ENCODE peak calls at places on chromosomes 5 and 9, in six cellular contexts. One of them, this sample, is unnamed.

GRCh38 chr9:120402741-120403542 is 177.0 kb downstream of the CDK5RAP2 start:
- DNase-seq in dorsolateral prefrontal cortex: no peak
- DNase-seq in foreskin fibroblast: peak
- DNase-seq in PC-3: peak
- DNase-seq in fibroblast of the aortic adventitia: peak
- DNase-seq in fibroblast of lung: peak
- DNase-seq in this sample: peak

GRCh38 chr5:126965061-126965475 is 65.3 kb downstream of the MARCHF3 start:
- DNase-seq in fibroblast of the aortic adventitia: peak
- DNase-seq in PC-3: peak
- DNase-seq in fibroblast of lung: peak
- DNase-seq in dorsolateral prefrontal cortex: no peak
- DNase-seq in foreskin fibroblast: peak
- DNase-seq in this sample: no peak

GRCh38 chr9:138075961-138076649 is 198.5 kb downstream of the CACNA1B start:
- DNase-seq in fibroblast of lung: no peak
- DNase-seq in fibroblast of the aortic adventitia: no peak
- DNase-seq in PC-3: no peak
- DNase-seq in dorsolateral prefrontal cortex: no peak
- DNase-seq in foreskin fibroblast: no peak
- DNase-seq in this sample: no peak

GRCh38 chr5:160619381-160619780 is 197.7 kb downstream of the PTTG1 start:
- DNase-seq in dorsolateral prefrontal cortex: no peak
- DNase-seq in fibroblast of the aortic adventitia: no peak
- DNase-seq in PC-3: no peak
- DNase-seq in foreskin fibroblast: no peak
- DNase-seq in fibroblast of lung: no peak
- DNase-seq in this sample: no peak

GRCh38 chr5:73282383-73282782 is 109.4 kb downstream of the TMEM174 start:
- DNase-seq in fibroblast of the aortic adventitia: no peak
- DNase-seq in foreskin fibroblast: no peak
- DNase-seq in dorsolateral prefrontal cortex: no peak
- DNase-seq in PC-3: no peak
- DNase-seq in fibroblast of lung: no peak
- DNase-seq in this sample: no peak

GRCh38 chr5:172902497-172903472 is 56.4 kb upstream of the RPL26L1 start:
- DNase-seq in fibroblast of the aortic adventitia: peak
- DNase-seq in fibroblast of lung: peak
- DNase-seq in PC-3: peak
- DNase-seq in foreskin fibroblast: peak
- DNase-seq in dorsolateral prefrontal cortex: no peak
- DNase-seq in this sample: no peak

GRCh38 chr5:153276151-153276550 is 214.3 kb upstream of the GRIA1 start:
- DNase-seq in foreskin fibroblast: peak
- DNase-seq in dorsolateral prefrontal cortex: no peak
- DNase-seq in fibroblast of the aortic adventitia: peak
- DNase-seq in PC-3: peak
- DNase-seq in fibroblast of lung: peak
- DNase-seq in this sample: peak

GRCh38 chr5:30502277-30502676 is 691.2 kb upstream of the CDH6 start:
- DNase-seq in fibroblast of lung: peak
- DNase-seq in dorsolateral prefrontal cortex: no peak
- DNase-seq in fibroblast of the aortic adventitia: peak
- DNase-seq in foreskin fibroblast: peak
- DNase-seq in PC-3: peak
- DNase-seq in this sample: no peak

GRCh38 chr5:45113726-45114125 is 305.0 kb downstream of the MRPS30 start:
- DNase-seq in PC-3: no peak
- DNase-seq in foreskin fibroblast: no peak
- DNase-seq in dorsolateral prefrontal cortex: no peak
- DNase-seq in fibroblast of lung: no peak
- DNase-seq in fibroblast of the aortic adventitia: no peak
- DNase-seq in this sample: no peak

GRCh38 chr9:88953401-88954029 is 37.8 kb upstream of the S1PR3 start:
- DNase-seq in fibroblast of the aortic adventitia: peak
- DNase-seq in PC-3: no peak
- DNase-seq in foreskin fibroblast: peak
- DNase-seq in dorsolateral prefrontal cortex: no peak
- DNase-seq in fibroblast of lung: peak
- DNase-seq in this sample: no peak

GRCh38 chr5:180669661-180670060 is 20.3 kb upstream of the FLT4 start:
- DNase-seq in fibroblast of the aortic adventitia: no peak
- DNase-seq in dorsolateral prefrontal cortex: no peak
- DNase-seq in PC-3: no peak
- DNase-seq in foreskin fibroblast: no peak
- DNase-seq in fibroblast of lung: no peak
- DNase-seq in this sample: no peak

GRCh38 chr5:76999451-76999850 is 30.8 kb upstream of the AGGF1 start:
- DNase-seq in dorsolateral prefrontal cortex: no peak
- DNase-seq in foreskin fibroblast: peak
- DNase-seq in PC-3: peak
- DNase-seq in fibroblast of the aortic adventitia: peak
- DNase-seq in fibroblast of lung: peak
- DNase-seq in this sample: no peak

GRCh38 chr5:127975961-127976360 is 107.6 kb upstream of the SLC12A2 start:
- DNase-seq in dorsolateral prefrontal cortex: no peak
- DNase-seq in fibroblast of lung: no peak
- DNase-seq in PC-3: peak
- DNase-seq in fibroblast of the aortic adventitia: no peak
- DNase-seq in foreskin fibroblast: no peak
- DNase-seq in this sample: no peak

GRCh38 chr5:150256416-150257064 is 33.0 kb downstream of the CAMK2A start:
- DNase-seq in dorsolateral prefrontal cortex: no peak
- DNase-seq in PC-3: no peak
- DNase-seq in fibroblast of the aortic adventitia: no peak
- DNase-seq in fibroblast of lung: no peak
- DNase-seq in foreskin fibroblast: no peak
- DNase-seq in this sample: no peak

GRCh38 chr5:150261231-150261630 is 28.3 kb downstream of the CAMK2A start:
- DNase-seq in dorsolateral prefrontal cortex: no peak
- DNase-seq in PC-3: peak
- DNase-seq in fibroblast of the aortic adventitia: peak
- DNase-seq in foreskin fibroblast: peak
- DNase-seq in fibroblast of lung: no peak
- DNase-seq in this sample: no peak

GRCh38 chr5:150257424-150257823 is 32.1 kb downstream of the CAMK2A start:
- DNase-seq in foreskin fibroblast: no peak
- DNase-seq in dorsolateral prefrontal cortex: no peak
- DNase-seq in fibroblast of lung: no peak
- DNase-seq in PC-3: no peak
- DNase-seq in fibroblast of the aortic adventitia: no peak
- DNase-seq in this sample: no peak

GRCh38 chr5:150255659-150256415 is 33.7 kb downstream of the CAMK2A start:
- DNase-seq in fibroblast of lung: no peak
- DNase-seq in dorsolateral prefrontal cortex: no peak
- DNase-seq in foreskin fibroblast: peak
- DNase-seq in PC-3: no peak
- DNase-seq in fibroblast of the aortic adventitia: peak
- DNase-seq in this sample: no peak

DNA sequence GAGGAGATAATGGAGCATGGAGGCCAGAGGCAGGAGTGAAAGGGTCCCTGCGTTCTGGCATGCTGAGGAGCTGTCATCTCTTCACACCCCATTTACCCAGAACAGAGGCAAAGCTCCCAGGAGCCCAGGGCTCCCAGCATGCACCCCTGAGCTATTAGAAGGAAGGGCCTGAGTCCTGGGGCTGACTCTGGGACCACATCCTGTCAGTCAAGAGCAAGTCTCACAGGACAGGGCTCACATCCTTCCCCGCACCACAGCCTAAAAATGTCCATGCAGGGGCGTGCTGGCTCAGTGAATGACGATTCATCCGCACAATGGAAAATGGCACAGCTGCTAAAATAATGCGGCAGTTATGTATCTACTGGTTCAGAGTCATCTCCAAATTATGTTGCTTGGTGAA is 31.4 kb downstream of the CAMK2A start:
- DNase-seq in fibroblast of the aortic adventitia: no peak
- DNase-seq in fibroblast of lung: no peak
- DNase-seq in dorsolateral prefrontal cortex: no peak
- DNase-seq in foreskin fibroblast: no peak
- DNase-seq in PC-3: no peak
- DNase-seq in this sample: peak
- TF ChIP-seq CTCF in fibroblast of the aortic adventitia: no peak
- TF ChIP-seq CTCF in fibroblast of lung: no peak
- TF ChIP-seq CTCF in dorsolateral prefrontal cortex: no peak
- TF ChIP-seq CTCF in foreskin fibroblast: no peak
- TF ChIP-seq CTCF in PC-3: no peak
- TF ChIP-seq CTCF in this sample: no peak

DNA sequence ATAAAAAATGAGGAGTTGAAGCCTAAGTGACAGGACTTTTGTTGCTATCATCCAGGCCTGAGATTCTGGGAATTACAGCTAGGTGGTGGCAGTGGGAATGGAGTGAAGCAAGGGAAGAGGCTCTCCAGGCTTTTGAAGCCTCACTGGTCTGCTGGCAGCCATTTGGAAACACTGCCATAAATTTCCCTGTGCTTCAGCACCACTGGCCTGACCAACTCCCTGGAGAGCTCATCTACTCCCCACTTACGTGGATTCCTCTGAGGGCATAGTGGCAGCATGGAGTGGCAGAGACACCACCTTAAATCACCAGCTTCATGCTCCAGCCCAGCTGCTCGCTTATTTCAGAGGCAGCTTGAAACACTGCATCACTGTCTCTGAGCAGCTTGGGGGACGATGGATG is 518.2 kb downstream of the TLR4 start:
- DNase-seq in PC-3: no peak
- DNase-seq in fibroblast of lung: no peak
- DNase-seq in fibroblast of the aortic adventitia: no peak
- DNase-seq in dorsolateral prefrontal cortex: no peak
- DNase-seq in foreskin fibroblast: no peak
- DNase-seq in this sample: no peak
- TF ChIP-seq CTCF in PC-3: no peak
- TF ChIP-seq CTCF in fibroblast of lung: no peak
- TF ChIP-seq CTCF in fibroblast of the aortic adventitia: no peak
- TF ChIP-seq CTCF in dorsolateral prefrontal cortex: peak
- TF ChIP-seq CTCF in foreskin fibroblast: no peak
- TF ChIP-seq CTCF in this sample: no peak

GRCh38 chr5:141349917-141350619 is at the start of gene PCDHGB1:
- DNase-seq in fibroblast of lung: peak
- DNase-seq in PC-3: no peak
- DNase-seq in dorsolateral prefrontal cortex: no peak
- DNase-seq in foreskin fibroblast: peak
- DNase-seq in fibroblast of the aortic adventitia: peak
- DNase-seq in this sample: peak
- TF ChIP-seq CTCF in fibroblast of lung: peak
- TF ChIP-seq CTCF in PC-3: no peak
- TF ChIP-seq CTCF in dorsolateral prefrontal cortex: peak
- TF ChIP-seq CTCF in foreskin fibroblast: peak
- TF ChIP-seq CTCF in fibroblast of the aortic adventitia: peak
- TF ChIP-seq CTCF in this sample: peak

GRCh38 chr9:124255222-124255621 is 2.5 kb upstream of the NEK6 start:
- DNase-seq in fibroblast of lung: no peak
- DNase-seq in dorsolateral prefrontal cortex: no peak
- DNase-seq in foreskin fibroblast: no peak
- DNase-seq in PC-3: no peak
- DNase-seq in fibroblast of the aortic adventitia: no peak
- DNase-seq in this sample: no peak

GRCh38 chr9:124251605-124252366 is 6.0 kb upstream of the NEK6 start:
- DNase-seq in dorsolateral prefrontal cortex: no peak
- DNase-seq in fibroblast of the aortic adventitia: peak
- DNase-seq in fibroblast of lung: no peak
- DNase-seq in PC-3: peak
- DNase-seq in foreskin fibroblast: peak
- DNase-seq in this sample: no peak

GRCh38 chr9:124256517-124257069 is 1.2 kb upstream of the NEK6 start:
- DNase-seq in fibroblast of the aortic adventitia: peak
- DNase-seq in PC-3: peak
- DNase-seq in foreskin fibroblast: peak
- DNase-seq in fibroblast of lung: peak
- DNase-seq in dorsolateral prefrontal cortex: no peak
- DNase-seq in this sample: no peak

GRCh38 chr9:124257070-124257864 is 482 bp upstream of the NEK6 start:
- DNase-seq in dorsolateral prefrontal cortex: no peak
- DNase-seq in fibroblast of lung: no peak
- DNase-seq in fibroblast of the aortic adventitia: no peak
- DNase-seq in PC-3: peak
- DNase-seq in foreskin fibroblast: no peak
- DNase-seq in this sample: peak

GRCh38 chr9:124254261-124254682 is 3.5 kb upstream of the NEK6 start:
- DNase-seq in fibroblast of the aortic adventitia: no peak
- DNase-seq in dorsolateral prefrontal cortex: no peak
- DNase-seq in fibroblast of lung: no peak
- DNase-seq in foreskin fibroblast: no peak
- DNase-seq in PC-3: no peak
- DNase-seq in this sample: peak
- TF ChIP-seq CTCF in fibroblast of the aortic adventitia: no peak
- TF ChIP-seq CTCF in dorsolateral prefrontal cortex: no peak
- TF ChIP-seq CTCF in fibroblast of lung: no peak
- TF ChIP-seq CTCF in foreskin fibroblast: no peak
- TF ChIP-seq CTCF in PC-3: no peak
- TF ChIP-seq CTCF in this sample: no peak